ENCODE peak calls at places on chromosomes 5 and 9, in seven cellular contexts. A is endothelial cell; K is hypothalamus; C is stimulated activated CD8-positive, alpha-beta memory T cell treated with anti-CD3 and anti-CD28 coated beads, Interleukin-15, amount 100 ng/mL, for 24 hours; M is NCI-H1694; P is H54; J is WERI-Rb-1. T is an unnamed sample.

GRCh38 chr9:31854187-31854586 is 530.3 kb upstream of the ACO1 start:
- DNase-seq in P (no peak), J (no peak), M (no peak), C (no peak), K (no peak), A (no peak), T (no peak)

GRCh38 chr9:14322211-14323082 is 8.5 kb upstream of the NFIB start:
- DNase-seq in A (peak), C (peak), P (peak), J (peak), M (peak), K (peak), T (no peak)

GRCh38 chr9:89657765-89658164 is 53.0 kb downstream of the GADD45G start:
- DNase-seq in M (no peak), J (no peak), P (no peak), K (no peak), A (no peak), C (no peak), T (no peak)

GRCh38 chr5:11801061-11801460 is 103.2 kb downstream of the CTNND2 start:
- DNase-seq in M (no peak), K (no peak), C (no peak), A (no peak), J (no peak), P (no peak), T (no peak)

GRCh38 chr5:170312666-170313065 is 15.1 kb upstream of the LCP2 start:
- DNase-seq in J (no peak), A (no peak), C (no peak), M (no peak), P (no peak), K (no peak), T (no peak)

GRCh38 chr5:57302164-57302563 is 128.3 kb downstream of the GPBP1 start:
- DNase-seq in A (no peak), C (no peak), M (no peak), K (no peak), J (no peak), P (no peak), T (no peak)

GRCh38 chr9:15357050-15357653 is 50.1 kb upstream of the TTC39B start:
- DNase-seq in C (no peak), A (peak), P (no peak), K (no peak), M (no peak), J (peak), T (peak)

GRCh38 chr9:130518943-130519772 is 60.2 kb upstream of the FUBP3 start:
- DNase-seq in M (no peak), J (no peak), A (no peak), P (no peak), K (no peak), C (no peak), T (no peak)

GRCh38 chr5:95283761-95284511 is 958 bp downstream of the MCTP1 start:
- DNase-seq in M (peak), C (no peak), K (no peak), A (peak), P (no peak), J (peak), T (no peak)

GRCh38 chr5:40333459-40334241 is 346.1 kb upstream of the PTGER4 start:
- DNase-seq in A (no peak), J (no peak), K (no peak), P (peak), C (no peak), M (no peak), T (no peak)

GRCh38 chr9:69089082-69089481 is 53.5 kb downstream of the FXN start:
- DNase-seq in P (no peak), M (no peak), K (no peak), C (no peak), J (no peak), A (no peak), T (no peak)

GRCh38 chr5:148011407-148012124 is 52.2 kb upstream of the SPINK5 start:
- DNase-seq in P (peak), M (no peak), A (no peak), J (no peak), K (no peak), C (no peak), T (no peak)

GRCh38 chr5:170634236-170634990 is 130.6 kb downstream of the KCNIP1 start:
- DNase-seq in J (no peak), C (no peak), M (no peak), P (no peak), A (no peak), K (no peak), T (no peak)

GRCh38 chr5:68374770-68375518 is 159.4 kb downstream of the PIK3R1 start:
- DNase-seq in K (no peak), C (no peak), P (no peak), J (no peak), A (no peak), M (no peak), T (no peak)

GRCh38 chr5:75756991-75757390 is 39.8 kb upstream of the POC5 start:
- DNase-seq in P (no peak), K (no peak), M (no peak), A (no peak), J (no peak), C (no peak), T (no peak)

GRCh38 chr5:57434227-57434640 is 48.4 kb downstream of the ACTBL2 start:
- DNase-seq in J (no peak), P (no peak), K (no peak), M (no peak), C (no peak), A (no peak), T (no peak)

GRCh38 chr5:176676361-176676824 is 29.1 kb downstream of the TSPAN17 start:
- DNase-seq in J (no peak), C (no peak), M (no peak), P (peak), K (no peak), A (no peak), T (no peak)

GRCh38 chr9:129550199-129550839 is 70.6 kb downstream of the C9orf50 start:
- DNase-seq in J (no peak), P (peak), C (no peak), K (peak), A (peak), M (no peak), T (no peak)

GRCh38 chr5:135488727-135489465 is 36.7 kb upstream of the TIFAB start:
- DNase-seq in P (peak), A (peak), M (peak), K (peak), J (peak), C (no peak), T (peak)

T was measured in H1.